ENCODE peak calls at places on chromosome 1, in eight cellular contexts. X, A, I, U, K, D, Y and C are unnamed samples.

GRCh38 chr1:68205794-68206358 is 26.4 kb downstream of the WLS start:
- DNase-seq in X (no peak), A (no peak), I (no peak), U (no peak), K (no peak), D (no peak), Y (no peak), C (no peak)

GRCh38 chr1:101122452-101123166 is 97.0 kb upstream of the DPH5 start:
- DNase-seq in X (no peak), A (no peak), I (no peak), U (no peak), K (peak), D (no peak), Y (no peak), C (no peak)

GRCh38 chr1:20349561-20349960 is 58.9 kb downstream of the VWA5B1 start:
- DNase-seq in X (no peak), A (no peak), I (no peak), U (no peak), K (no peak), D (no peak), Y (no peak), C (no peak)

GRCh38 chr1:113783254-113784103 is 24.2 kb upstream of the PHTF1 start:
- DNase-seq in X (peak), A (peak), I (no peak), U (no peak), K (peak), D (no peak), Y (peak), C (peak)

GRCh38 chr1:234611153-234611798 is 1.3 kb upstream of the IRF2BP2 start:
- DNase-seq in X (peak), A (no peak), I (no peak), U (no peak), K (peak), D (no peak), Y (no peak), C (no peak)

GRCh38 chr1:192747942-192748341 is 60.9 kb upstream of the RGS2 start:
- DNase-seq in X (no peak), A (no peak), I (no peak), U (no peak), K (no peak), D (no peak), Y (no peak), C (no peak)

GRCh38 chr1:212749924-212750535 is 41.5 kb downstream of the NSL1 start:
- DNase-seq in X (peak), A (no peak), I (no peak), U (no peak), K (no peak), D (no peak), Y (no peak), C (no peak)

GRCh38 chr1:158149175-158149574 is 31.5 kb upstream of the CD1D start:
- DNase-seq in X (no peak), A (no peak), I (no peak), U (no peak), K (no peak), D (no peak), Y (no peak), C (no peak)

GRCh38 chr1:218361298-218362065 is 16.3 kb downstream of the TGFB2 start:
- DNase-seq in X (peak), A (no peak), I (no peak), U (no peak), K (no peak), D (no peak), Y (no peak), C (no peak)

GRCh38 chr1:159921251-159921650 is 4.1 kb downstream of the TAGLN2 start:
- DNase-seq in X (no peak), A (no peak), I (no peak), U (no peak), K (no peak), D (no peak), Y (no peak), C (no peak)

GRCh38 chr1:166485620-166486019 is 318.8 kb upstream of the FAM78B start:
- DNase-seq in X (no peak), A (no peak), I (no peak), U (no peak), K (no peak), D (no peak), Y (no peak), C (no peak)

GRCh38 chr1:82225407-82226197 is 424.9 kb downstream of the ADGRL2 start:
- DNase-seq in X (no peak), A (no peak), I (no peak), U (no peak), K (no peak), D (no peak), Y (no peak), C (no peak)